ENCODE peak calls at places on chromosomes 7 and 10, in six cellular contexts. One of them, this sample, is unnamed.
A peak's percentile ranks its signal among the peaks of the same experiment; 100 is the strongest.

GRCh38 chr7:52609511-52609910 is 425.9 kb upstream of the POM121L12 start:
- DNase-seq in mucosa of descending colon: no peak
- DNase-seq in ELR: no peak
- DNase-seq in activated naive CD8-positive, alpha-beta T cell treated with anti-CD3 and anti-CD28 coated beads, Interleukin-2, amount 50 U/mL, for 24 hours: no peak
- DNase-seq in GM19239: no peak
- DNase-seq in naive thymus-derived CD4-positive, alpha-beta T cell: no peak
- DNase-seq in this sample: no peak

GRCh38 chr7:84674236-84674913 is 479.8 kb upstream of the SEMA3A start:
- DNase-seq in ELR: peak; percentile 35
- DNase-seq in naive thymus-derived CD4-positive, alpha-beta T cell: no peak
- DNase-seq in mucosa of descending colon: no peak
- DNase-seq in GM19239: no peak
- DNase-seq in activated naive CD8-positive, alpha-beta T cell treated with anti-CD3 and anti-CD28 coated beads, Interleukin-2, amount 50 U/mL, for 24 hours: no peak
- DNase-seq in this sample: no peak

GRCh38 chr7:19572566-19572965 is 136.3 kb downstream of the POLR1F start:
- DNase-seq in mucosa of descending colon: no peak
- DNase-seq in activated naive CD8-positive, alpha-beta T cell treated with anti-CD3 and anti-CD28 coated beads, Interleukin-2, amount 50 U/mL, for 24 hours: no peak
- DNase-seq in GM19239: no peak
- DNase-seq in naive thymus-derived CD4-positive, alpha-beta T cell: no peak
- DNase-seq in ELR: no peak
- DNase-seq in this sample: no peak

GRCh38 chr10:103761075-103761920 is 94.1 kb downstream of the SH3PXD2A start:
- DNase-seq in mucosa of descending colon: no peak
- DNase-seq in naive thymus-derived CD4-positive, alpha-beta T cell: no peak
- DNase-seq in activated naive CD8-positive, alpha-beta T cell treated with anti-CD3 and anti-CD28 coated beads, Interleukin-2, amount 50 U/mL, for 24 hours: no peak
- DNase-seq in GM19239: no peak
- DNase-seq in ELR: no peak
- DNase-seq in this sample: no peak

GRCh38 chr7:33195264-33195663 is 65.9 kb downstream of the BBS9 start:
- DNase-seq in naive thymus-derived CD4-positive, alpha-beta T cell: no peak
- DNase-seq in activated naive CD8-positive, alpha-beta T cell treated with anti-CD3 and anti-CD28 coated beads, Interleukin-2, amount 50 U/mL, for 24 hours: no peak
- DNase-seq in ELR: peak; percentile 89
- DNase-seq in GM19239: no peak
- DNase-seq in mucosa of descending colon: no peak
- DNase-seq in this sample: no peak

GRCh38 chr10:62079885-62080559 is 178.5 kb downstream of the ARID5B start:
- DNase-seq in mucosa of descending colon: no peak
- DNase-seq in GM19239: peak; percentile 34
- DNase-seq in naive thymus-derived CD4-positive, alpha-beta T cell: no peak
- DNase-seq in ELR: no peak
- DNase-seq in activated naive CD8-positive, alpha-beta T cell treated with anti-CD3 and anti-CD28 coated beads, Interleukin-2, amount 50 U/mL, for 24 hours: no peak
- DNase-seq in this sample: no peak

GRCh38 chr10:30784521-30784895 is 155.0 kb upstream of the LYZL2 start:
- DNase-seq in ELR: peak; percentile 53
- DNase-seq in activated naive CD8-positive, alpha-beta T cell treated with anti-CD3 and anti-CD28 coated beads, Interleukin-2, amount 50 U/mL, for 24 hours: no peak
- DNase-seq in GM19239: no peak
- DNase-seq in mucosa of descending colon: no peak
- DNase-seq in naive thymus-derived CD4-positive, alpha-beta T cell: no peak
- DNase-seq in this sample: no peak

GRCh38 chr7:6367701-6368211 is 80.0 kb downstream of the DAGLB start:
- DNase-seq in naive thymus-derived CD4-positive, alpha-beta T cell: no peak
- DNase-seq in mucosa of descending colon: peak; percentile 43
- DNase-seq in GM19239: no peak
- DNase-seq in activated naive CD8-positive, alpha-beta T cell treated with anti-CD3 and anti-CD28 coated beads, Interleukin-2, amount 50 U/mL, for 24 hours: no peak
- DNase-seq in ELR: peak; percentile 50
- DNase-seq in this sample: no peak

GRCh38 chr10:125016611-125017202 is 74.8 kb downstream of the ZRANB1 start:
- DNase-seq in GM19239: no peak
- DNase-seq in mucosa of descending colon: peak; percentile 49
- DNase-seq in ELR: no peak
- DNase-seq in naive thymus-derived CD4-positive, alpha-beta T cell: no peak
- DNase-seq in activated naive CD8-positive, alpha-beta T cell treated with anti-CD3 and anti-CD28 coated beads, Interleukin-2, amount 50 U/mL, for 24 hours: no peak
- DNase-seq in this sample: no peak

GRCh38 chr10:130443236-130443635 is 307.0 kb downstream of the GLRX3 start:
- DNase-seq in naive thymus-derived CD4-positive, alpha-beta T cell: no peak
- DNase-seq in GM19239: no peak
- DNase-seq in ELR: no peak
- DNase-seq in mucosa of descending colon: no peak
- DNase-seq in activated naive CD8-positive, alpha-beta T cell treated with anti-CD3 and anti-CD28 coated beads, Interleukin-2, amount 50 U/mL, for 24 hours: no peak
- DNase-seq in this sample: no peak

This sample was measured in central memory CD4-positive, alpha-beta T cell.